ENCODE peak calls at places on chromosomes 6 and 20, in four cellular contexts. O, F, B and Y are unnamed samples.

GRCh38 chr6:157145656-157146285 is 177.5 kb downstream of the TMEM242 start:
- DNase-seq in O (no peak), B (no peak), F (no peak), Y (no peak)

GRCh38 chr6:3026811-3027626 is 27.3 kb downstream of the NQO2 start:
- DNase-seq in F (no peak), B (no peak), O (peak), Y (no peak)

GRCh38 chr6:17086469-17086868 is 15.4 kb upstream of the STMND1 start:
- DNase-seq in F (peak), B (no peak), O (peak), Y (peak)

GRCh38 chr6:42166444-42167141 is 6.6 kb upstream of the GUCA1A start:
- DNase-seq in B (peak), F (peak), O (peak), Y (peak)

GRCh38 chr6:7424967-7425807 is 35.6 kb downstream of the RIOK1 start:
- DNase-seq in B (peak), O (no peak), F (peak), Y (peak)

GRCh38 chr6:131575834-131576478 is 2.9 kb downstream of the ARG1 start:
- DNase-seq in F (no peak), B (no peak), O (no peak), Y (peak)

GRCh38 chr6:104108587-104108986 is 751.1 kb downstream of the HACE1 start:
- DNase-seq in O (no peak), F (no peak), B (no peak), Y (no peak)

GRCh38 chr20:24977797-24978196 is 14.8 kb downstream of the APMAP start:
- DNase-seq in B (no peak), F (no peak), O (no peak), Y (no peak)

GRCh38 chr20:46324960-46325703 is 16.8 kb upstream of the CDH22 start:
- DNase-seq in F (peak), O (peak), B (no peak), Y (peak)

GRCh38 chr6:69907981-69908498 is 41.7 kb downstream of the COL19A1 start:
- DNase-seq in F (no peak), B (no peak), O (no peak), Y (no peak)

GRCh38 chr6:30163090-30163917 is at the start of gene TRIM15:
- DNase-seq in O (no peak), B (no peak), F (no peak), Y (peak)

GRCh38 chr6:129181001-129181400 is 298.1 kb downstream of the LAMA2 start:
- DNase-seq in O (no peak), B (no peak), F (no peak), Y (no peak)

GRCh38 chr6:143125896-143126573 is 65.3 kb downstream of the AIG1 start:
- DNase-seq in O (no peak), B (no peak), F (no peak), Y (no peak)
- TF ChIP-seq RFX5 in O (no peak), B (no peak), F (no peak), Y (no peak)

DNA sequence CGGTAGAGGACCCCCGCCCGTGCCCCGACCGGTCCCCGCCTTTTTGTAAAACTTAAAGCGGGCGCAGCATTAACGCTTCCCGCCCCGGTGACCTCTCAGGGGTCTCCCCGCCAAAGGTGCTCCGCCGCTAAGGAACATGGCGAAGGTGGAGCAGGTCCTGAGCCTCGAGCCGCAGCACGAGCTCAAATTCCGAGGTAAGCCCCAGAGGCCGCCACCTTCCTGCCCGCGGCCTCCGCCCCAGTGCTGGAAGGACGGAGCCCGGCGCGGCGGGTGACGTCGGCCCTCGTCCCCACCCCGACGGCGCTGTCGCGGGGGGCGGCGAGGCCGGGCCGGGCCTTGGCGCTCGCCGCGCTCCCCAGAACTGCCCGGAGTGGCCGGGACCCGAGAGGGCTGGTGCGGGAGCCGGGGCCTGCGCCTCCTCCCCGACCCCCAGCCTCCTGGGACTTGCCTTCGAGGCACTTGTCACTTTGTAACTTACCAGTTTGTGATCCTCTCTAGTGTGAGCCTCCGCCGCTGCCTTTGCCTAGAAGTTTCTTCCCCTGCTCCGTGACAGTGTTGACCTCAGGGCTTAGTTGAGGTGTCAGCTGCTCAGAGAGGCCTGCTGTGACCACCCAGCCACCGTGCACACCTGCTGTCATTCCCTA is 417 bp downstream of the VAPB start:
- DNase-seq in B (no peak), O (peak), F (peak), Y (peak)
- TF ChIP-seq PHF8 in B (peak), O (peak), F (peak), Y (peak)

GRCh38 chr6:146545608-146546007 is 2.0 kb downstream of the RAB32 start:
- DNase-seq in F (no peak), O (no peak), B (no peak), Y (no peak)

GRCh38 chr6:146542881-146543210 is 787 bp upstream of the RAB32 start:
- DNase-seq in O (no peak), B (no peak), F (no peak), Y (no peak)

GRCh38 chr6:146543211-146543939 is at the start of gene RAB32:
- DNase-seq in B (peak), O (peak), F (peak), Y (peak)

GRCh38 chr6:146544783-146545182 is 1.1 kb downstream of the RAB32 start:
- DNase-seq in F (no peak), O (no peak), B (no peak), Y (no peak)

GRCh38 chr6:146543940-146544661 is 468 bp downstream of the RAB32 start:
- DNase-seq in B (peak), O (peak), F (peak), Y (peak)
- TF ChIP-seq RFX5 in B (no peak), O (no peak), F (no peak), Y (no peak)

GRCh38 chr20:34437330-34437986 is 74.4 kb downstream of the ITCH start:
- DNase-seq in B (no peak), O (no peak), F (no peak), Y (no peak)
- TF ChIP-seq PHF8 in B (no peak), O (no peak), F (no peak), Y (no peak)

GRCh38 chr6:34834789-34835518 is 43.1 kb downstream of the BLTP3A start:
- DNase-seq in O (no peak), B (no peak), F (peak), Y (no peak)
- TF ChIP-seq RFX5 in O (no peak), B (no peak), F (no peak), Y (no peak)

GRCh38 chr6:36984581-36985383 is 1.2 kb downstream of the MTCH1 start:
- DNase-seq in B (peak), F (peak), O (peak), Y (no peak)
- TF ChIP-seq PHF8 in B (no peak), F (no peak), O (no peak), Y (no peak)

GRCh38 chr6:149249370-149250357 is 67.8 kb upstream of the TAB2 start:
- DNase-seq in B (no peak), O (no peak), F (peak), Y (peak)

GRCh38 chr6:149248688-149249369 is 68.7 kb upstream of the TAB2 start:
- DNase-seq in F (peak), B (no peak), O (no peak), Y (no peak)

GRCh38 chr6:149247385-149247763 is 70.1 kb upstream of the TAB2 start:
- DNase-seq in B (no peak), F (no peak), O (no peak), Y (no peak)

GRCh38 chr6:149244105-149244504 is 73.4 kb upstream of the TAB2 start:
- DNase-seq in F (no peak), O (no peak), B (no peak), Y (no peak)

GRCh38 chr6:149246691-149247384 is 70.7 kb upstream of the TAB2 start:
- DNase-seq in F (no peak), B (no peak), O (no peak), Y (no peak)
- TF ChIP-seq RFX5 in F (no peak), B (no peak), O (no peak), Y (no peak)

DNA sequence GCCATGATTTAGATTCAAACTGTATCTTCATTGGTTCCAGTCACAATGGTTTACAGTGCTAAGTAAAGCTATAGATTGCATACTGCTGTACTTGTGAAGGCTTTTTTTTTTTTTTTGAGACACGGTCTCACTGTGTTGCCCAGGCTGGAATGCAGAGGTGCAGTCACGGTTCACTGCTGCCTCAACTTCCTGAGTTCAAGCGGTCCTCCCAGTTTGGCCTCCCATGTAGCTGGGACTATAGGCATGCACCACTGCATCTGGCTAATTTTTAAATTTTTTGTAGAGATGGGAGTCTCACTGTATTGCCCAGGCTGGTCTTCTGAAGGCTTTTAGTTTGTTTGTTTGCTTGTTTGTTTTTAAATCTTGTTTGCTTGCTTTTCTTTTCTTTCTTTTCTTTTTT is 24.9 kb downstream of the ITCH start:
- DNase-seq in O (no peak), F (no peak), B (no peak), Y (no peak)
- TF ChIP-seq PHF8 in O (no peak), F (no peak), B (no peak), Y (no peak)

GRCh38 chr6:71079707-71080106 is 122.8 kb upstream of the B3GAT2 start:
- DNase-seq in O (no peak), F (no peak), B (no peak), Y (no peak)

GRCh38 chr6:71080793-71081192 is 123.9 kb upstream of the B3GAT2 start:
- DNase-seq in O (no peak), F (no peak), B (no peak), Y (no peak)

GRCh38 chr6:71077655-71078054 is 120.8 kb upstream of the B3GAT2 start:
- DNase-seq in F (no peak), B (no peak), O (no peak), Y (no peak)

GRCh38 chr6:71082033-71082620 is 125.3 kb upstream of the B3GAT2 start:
- DNase-seq in O (no peak), F (no peak), B (no peak), Y (no peak)

GRCh38 chr6:71080151-71080550 is 123.3 kb upstream of the B3GAT2 start:
- DNase-seq in F (no peak), B (no peak), O (no peak), Y (no peak)
- TF ChIP-seq RFX5 in F (no peak), B (no peak), O (no peak), Y (no peak)